ENCODE peak calls at places on chromosomes 6 and 20, in seven cellular contexts. One of them, this sample, is unnamed.

GRCh38 chr6:112153926-112154621 is 66.7 kb downstream of the FAM229B start:
- DNase-seq in HFF-Myc: no peak
- DNase-seq in stimulated activated CD8-positive, alpha-beta memory T cell treated with anti-CD3 and anti-CD28 coated beads, Interleukin-7, amount 100 ng/mL, for 1 hour: no peak
- DNase-seq in islet precursor cell: no peak
- DNase-seq in H7: no peak
- DNase-seq in nucleus accumbens: no peak
- DNase-seq in hypothalamus: no peak
- DNase-seq in this sample: no peak

GRCh38 chr6:28953039-28953872 is 29.5 kb upstream of the TRIM27 start:
- DNase-seq in HFF-Myc: no peak
- DNase-seq in stimulated activated CD8-positive, alpha-beta memory T cell treated with anti-CD3 and anti-CD28 coated beads, Interleukin-7, amount 100 ng/mL, for 1 hour: no peak
- DNase-seq in islet precursor cell: peak; percentile 73
- DNase-seq in H7: peak; percentile 75
- DNase-seq in nucleus accumbens: peak; percentile 45
- DNase-seq in hypothalamus: no peak
- DNase-seq in this sample: no peak

GRCh38 chr20:3121955-3122610 is 37.6 kb upstream of the AVP start:
- DNase-seq in HFF-Myc: no peak
- DNase-seq in stimulated activated CD8-positive, alpha-beta memory T cell treated with anti-CD3 and anti-CD28 coated beads, Interleukin-7, amount 100 ng/mL, for 1 hour: no peak
- DNase-seq in islet precursor cell: no peak
- DNase-seq in H7: no peak
- DNase-seq in nucleus accumbens: no peak
- DNase-seq in hypothalamus: no peak
- DNase-seq in this sample: no peak

GRCh38 chr6:149319413-149319812 is 1.9 kb downstream of the TAB2 start:
- DNase-seq in HFF-Myc: no peak
- DNase-seq in stimulated activated CD8-positive, alpha-beta memory T cell treated with anti-CD3 and anti-CD28 coated beads, Interleukin-7, amount 100 ng/mL, for 1 hour: no peak
- DNase-seq in islet precursor cell: no peak
- DNase-seq in H7: no peak
- DNase-seq in nucleus accumbens: no peak
- DNase-seq in hypothalamus: no peak
- DNase-seq in this sample: no peak

GRCh38 chr6:33314943-33315752 is 1.3 kb upstream of the TAPBP start:
- DNase-seq in HFF-Myc: no peak
- DNase-seq in stimulated activated CD8-positive, alpha-beta memory T cell treated with anti-CD3 and anti-CD28 coated beads, Interleukin-7, amount 100 ng/mL, for 1 hour: no peak
- DNase-seq in islet precursor cell: peak; percentile 83
- DNase-seq in H7: peak; percentile 81
- DNase-seq in nucleus accumbens: no peak
- DNase-seq in hypothalamus: no peak
- DNase-seq in this sample: no peak

GRCh38 chr6:4577406-4577805 is 198.8 kb upstream of the CDYL start:
- DNase-seq in HFF-Myc: no peak
- DNase-seq in stimulated activated CD8-positive, alpha-beta memory T cell treated with anti-CD3 and anti-CD28 coated beads, Interleukin-7, amount 100 ng/mL, for 1 hour: no peak
- DNase-seq in islet precursor cell: no peak
- DNase-seq in H7: no peak
- DNase-seq in nucleus accumbens: no peak
- DNase-seq in hypothalamus: no peak
- DNase-seq in this sample: peak; percentile 94

GRCh38 chr6:150238294-150238693 is 95.5 kb downstream of the PPP1R14C start:
- DNase-seq in HFF-Myc: no peak
- DNase-seq in stimulated activated CD8-positive, alpha-beta memory T cell treated with anti-CD3 and anti-CD28 coated beads, Interleukin-7, amount 100 ng/mL, for 1 hour: no peak
- DNase-seq in islet precursor cell: no peak
- DNase-seq in H7: no peak
- DNase-seq in nucleus accumbens: no peak
- DNase-seq in hypothalamus: no peak
- DNase-seq in this sample: no peak

GRCh38 chr6:107716688-107717089 is 107.4 kb downstream of the SCML4 start:
- DNase-seq in HFF-Myc: no peak
- DNase-seq in stimulated activated CD8-positive, alpha-beta memory T cell treated with anti-CD3 and anti-CD28 coated beads, Interleukin-7, amount 100 ng/mL, for 1 hour: peak; percentile 56
- DNase-seq in islet precursor cell: no peak
- DNase-seq in H7: peak; percentile 52
- DNase-seq in nucleus accumbens: peak; percentile 8
- DNase-seq in hypothalamus: no peak
- DNase-seq in this sample: no peak

GRCh38 chr6:160992323-160993314 is 1.1 kb downstream of the MAP3K4 start:
- DNase-seq in HFF-Myc: peak; percentile 60
- DNase-seq in stimulated activated CD8-positive, alpha-beta memory T cell treated with anti-CD3 and anti-CD28 coated beads, Interleukin-7, amount 100 ng/mL, for 1 hour: no peak
- DNase-seq in islet precursor cell: peak; percentile 78
- DNase-seq in H7: peak; percentile 67
- DNase-seq in nucleus accumbens: peak; percentile 14
- DNase-seq in hypothalamus: peak; percentile 5
- DNase-seq in this sample: no peak

GRCh38 chr6:4666886-4667513 is 109.2 kb upstream of the CDYL start:
- DNase-seq in HFF-Myc: no peak
- DNase-seq in stimulated activated CD8-positive, alpha-beta memory T cell treated with anti-CD3 and anti-CD28 coated beads, Interleukin-7, amount 100 ng/mL, for 1 hour: no peak
- DNase-seq in islet precursor cell: no peak
- DNase-seq in H7: no peak
- DNase-seq in nucleus accumbens: no peak
- DNase-seq in hypothalamus: no peak
- DNase-seq in this sample: no peak

GRCh38 chr6:16472349-16473069 is 234.1 kb downstream of the GMPR start:
- DNase-seq in HFF-Myc: no peak
- DNase-seq in stimulated activated CD8-positive, alpha-beta memory T cell treated with anti-CD3 and anti-CD28 coated beads, Interleukin-7, amount 100 ng/mL, for 1 hour: no peak
- DNase-seq in islet precursor cell: no peak
- DNase-seq in H7: no peak
- DNase-seq in nucleus accumbens: no peak
- DNase-seq in hypothalamus: no peak
- DNase-seq in this sample: no peak

GRCh38 chr6:50822078-50822476 is 3.4 kb downstream of the TFAP2B start:
- DNase-seq in HFF-Myc: no peak
- DNase-seq in stimulated activated CD8-positive, alpha-beta memory T cell treated with anti-CD3 and anti-CD28 coated beads, Interleukin-7, amount 100 ng/mL, for 1 hour: no peak
- DNase-seq in islet precursor cell: peak; percentile 76
- DNase-seq in H7: no peak
- DNase-seq in nucleus accumbens: no peak
- DNase-seq in hypothalamus: no peak
- DNase-seq in this sample: no peak

GRCh38 chr6:12068899-12069557 is 56.9 kb downstream of the HIVEP1 start:
- DNase-seq in HFF-Myc: no peak
- DNase-seq in stimulated activated CD8-positive, alpha-beta memory T cell treated with anti-CD3 and anti-CD28 coated beads, Interleukin-7, amount 100 ng/mL, for 1 hour: no peak
- DNase-seq in islet precursor cell: no peak
- DNase-seq in H7: no peak
- DNase-seq in nucleus accumbens: no peak
- DNase-seq in hypothalamus: no peak
- DNase-seq in this sample: no peak

GRCh38 chr20:48695255-48695654 is 132.5 kb downstream of the PREX1 start:
- DNase-seq in HFF-Myc: no peak
- DNase-seq in stimulated activated CD8-positive, alpha-beta memory T cell treated with anti-CD3 and anti-CD28 coated beads, Interleukin-7, amount 100 ng/mL, for 1 hour: no peak
- DNase-seq in islet precursor cell: no peak
- DNase-seq in H7: no peak
- DNase-seq in nucleus accumbens: no peak
- DNase-seq in hypothalamus: no peak
- DNase-seq in this sample: no peak